ENCODE peak calls at places on chromosomes 6 and 20, in ten cellular contexts. One of them, this sample, is unnamed.
A peak's percentile ranks its signal among the peaks of the same experiment; 100 is the strongest.

GRCh38 chr6:144266091-144266649 is 19.0 kb upstream of the UTRN start:
- DNase-seq in stimulated activated CD8-positive, alpha-beta memory T cell treated with anti-CD3 and anti-CD28 coated beads, Interleukin-15, amount 100 ng/mL, for 24 hours: no peak
- DNase-seq in HCEC 1CT: peak; percentile 83
- DNase-seq in stimulated activated naive B cell treated with anti-CD40 and anti-IgM and Interleukin-4, amounts not matched to agents 10 μg/mL and 1 μg/mL and 100 μg/mL, for 72 hours: no peak
- DNase-seq in fibroblast of lung: peak; percentile 87
- DNase-seq in left colon: peak; percentile 11
- DNase-seq in NK-92 treated with Interleukin-12 subunit alpha and Interleukin-12 subunit beta, amount 100 ng/mL, for 24 hours: no peak
- DNase-seq in HL-60: no peak
- DNase-seq in foreskin fibroblast: peak; percentile 70
- DNase-seq in breast epithelium: peak; percentile 55
- DNase-seq in this sample: no peak

GRCh38 chr6:139373928-139374356 is 506 bp downstream of the CITED2 start:
- DNase-seq in stimulated activated CD8-positive, alpha-beta memory T cell treated with anti-CD3 and anti-CD28 coated beads, Interleukin-15, amount 100 ng/mL, for 24 hours: no peak
- DNase-seq in HCEC 1CT: no peak
- DNase-seq in stimulated activated naive B cell treated with anti-CD40 and anti-IgM and Interleukin-4, amounts not matched to agents 10 μg/mL and 1 μg/mL and 100 μg/mL, for 72 hours: no peak
- DNase-seq in fibroblast of lung: no peak
- DNase-seq in left colon: no peak
- DNase-seq in NK-92 treated with Interleukin-12 subunit alpha and Interleukin-12 subunit beta, amount 100 ng/mL, for 24 hours: no peak
- DNase-seq in HL-60: no peak
- DNase-seq in foreskin fibroblast: no peak
- DNase-seq in breast epithelium: no peak
- DNase-seq in this sample: peak; percentile 50

GRCh38 chr6:150641398-150642139 is 41.9 kb downstream of the PLEKHG1 start:
- DNase-seq in stimulated activated CD8-positive, alpha-beta memory T cell treated with anti-CD3 and anti-CD28 coated beads, Interleukin-15, amount 100 ng/mL, for 24 hours: no peak
- DNase-seq in HCEC 1CT: no peak
- DNase-seq in stimulated activated naive B cell treated with anti-CD40 and anti-IgM and Interleukin-4, amounts not matched to agents 10 μg/mL and 1 μg/mL and 100 μg/mL, for 72 hours: peak; percentile 23
- DNase-seq in fibroblast of lung: peak; percentile 32
- DNase-seq in left colon: no peak
- DNase-seq in NK-92 treated with Interleukin-12 subunit alpha and Interleukin-12 subunit beta, amount 100 ng/mL, for 24 hours: no peak
- DNase-seq in HL-60: no peak
- DNase-seq in foreskin fibroblast: peak; percentile 7
- DNase-seq in breast epithelium: no peak
- DNase-seq in this sample: no peak

GRCh38 chr6:167705211-167705750 is 121.4 kb upstream of the AFDN start:
- DNase-seq in stimulated activated CD8-positive, alpha-beta memory T cell treated with anti-CD3 and anti-CD28 coated beads, Interleukin-15, amount 100 ng/mL, for 24 hours: no peak
- DNase-seq in HCEC 1CT: no peak
- DNase-seq in stimulated activated naive B cell treated with anti-CD40 and anti-IgM and Interleukin-4, amounts not matched to agents 10 μg/mL and 1 μg/mL and 100 μg/mL, for 72 hours: no peak
- DNase-seq in fibroblast of lung: no peak
- DNase-seq in left colon: no peak
- DNase-seq in NK-92 treated with Interleukin-12 subunit alpha and Interleukin-12 subunit beta, amount 100 ng/mL, for 24 hours: no peak
- DNase-seq in HL-60: no peak
- DNase-seq in foreskin fibroblast: no peak
- DNase-seq in breast epithelium: no peak
- DNase-seq in this sample: no peak

GRCh38 chr6:84766796-84767590 is 2.6 kb upstream of the TBX18 start:
- DNase-seq in stimulated activated CD8-positive, alpha-beta memory T cell treated with anti-CD3 and anti-CD28 coated beads, Interleukin-15, amount 100 ng/mL, for 24 hours: no peak
- DNase-seq in HCEC 1CT: no peak
- DNase-seq in stimulated activated naive B cell treated with anti-CD40 and anti-IgM and Interleukin-4, amounts not matched to agents 10 μg/mL and 1 μg/mL and 100 μg/mL, for 72 hours: no peak
- DNase-seq in fibroblast of lung: no peak
- DNase-seq in left colon: no peak
- DNase-seq in NK-92 treated with Interleukin-12 subunit alpha and Interleukin-12 subunit beta, amount 100 ng/mL, for 24 hours: no peak
- DNase-seq in HL-60: no peak
- DNase-seq in foreskin fibroblast: no peak
- DNase-seq in breast epithelium: no peak
- DNase-seq in this sample: no peak

GRCh38 chr6:116100419-116101297 is at the start of gene NT5DC1:
- DNase-seq in stimulated activated CD8-positive, alpha-beta memory T cell treated with anti-CD3 and anti-CD28 coated beads, Interleukin-15, amount 100 ng/mL, for 24 hours: peak; percentile 71
- DNase-seq in HCEC 1CT: peak; percentile 77
- DNase-seq in stimulated activated naive B cell treated with anti-CD40 and anti-IgM and Interleukin-4, amounts not matched to agents 10 μg/mL and 1 μg/mL and 100 μg/mL, for 72 hours: peak; percentile 80
- DNase-seq in fibroblast of lung: peak; percentile 71
- DNase-seq in left colon: peak; percentile 91
- DNase-seq in NK-92 treated with Interleukin-12 subunit alpha and Interleukin-12 subunit beta, amount 100 ng/mL, for 24 hours: peak; percentile 78
- DNase-seq in HL-60: peak; percentile 88
- DNase-seq in foreskin fibroblast: peak; percentile 92
- DNase-seq in breast epithelium: peak; percentile 80
- DNase-seq in this sample: peak; percentile 42

GRCh38 chr20:19387251-19387650 is 174.8 kb downstream of the SLC24A3 start:
- DNase-seq in stimulated activated CD8-positive, alpha-beta memory T cell treated with anti-CD3 and anti-CD28 coated beads, Interleukin-15, amount 100 ng/mL, for 24 hours: no peak
- DNase-seq in HCEC 1CT: no peak
- DNase-seq in stimulated activated naive B cell treated with anti-CD40 and anti-IgM and Interleukin-4, amounts not matched to agents 10 μg/mL and 1 μg/mL and 100 μg/mL, for 72 hours: no peak
- DNase-seq in fibroblast of lung: no peak
- DNase-seq in left colon: no peak
- DNase-seq in NK-92 treated with Interleukin-12 subunit alpha and Interleukin-12 subunit beta, amount 100 ng/mL, for 24 hours: no peak
- DNase-seq in HL-60: no peak
- DNase-seq in foreskin fibroblast: no peak
- DNase-seq in breast epithelium: no peak
- DNase-seq in this sample: no peak

GRCh38 chr6:6980999-6981581 is 126.7 kb upstream of the RREB1 start:
- DNase-seq in stimulated activated CD8-positive, alpha-beta memory T cell treated with anti-CD3 and anti-CD28 coated beads, Interleukin-15, amount 100 ng/mL, for 24 hours: no peak
- DNase-seq in HCEC 1CT: no peak
- DNase-seq in stimulated activated naive B cell treated with anti-CD40 and anti-IgM and Interleukin-4, amounts not matched to agents 10 μg/mL and 1 μg/mL and 100 μg/mL, for 72 hours: no peak
- DNase-seq in fibroblast of lung: no peak
- DNase-seq in left colon: no peak
- DNase-seq in NK-92 treated with Interleukin-12 subunit alpha and Interleukin-12 subunit beta, amount 100 ng/mL, for 24 hours: no peak
- DNase-seq in HL-60: no peak
- DNase-seq in foreskin fibroblast: no peak
- DNase-seq in breast epithelium: no peak
- DNase-seq in this sample: no peak

GRCh38 chr6:137341721-137342195 is 122.6 kb upstream of the IFNGR1 start:
- DNase-seq in stimulated activated CD8-positive, alpha-beta memory T cell treated with anti-CD3 and anti-CD28 coated beads, Interleukin-15, amount 100 ng/mL, for 24 hours: no peak
- DNase-seq in HCEC 1CT: peak; percentile 58
- DNase-seq in stimulated activated naive B cell treated with anti-CD40 and anti-IgM and Interleukin-4, amounts not matched to agents 10 μg/mL and 1 μg/mL and 100 μg/mL, for 72 hours: no peak
- DNase-seq in fibroblast of lung: no peak
- DNase-seq in left colon: peak; percentile 50
- DNase-seq in NK-92 treated with Interleukin-12 subunit alpha and Interleukin-12 subunit beta, amount 100 ng/mL, for 24 hours: no peak
- DNase-seq in HL-60: peak; percentile 13
- DNase-seq in foreskin fibroblast: peak; percentile 84
- DNase-seq in breast epithelium: no peak
- DNase-seq in this sample: no peak

GRCh38 chr6:146419576-146419975 is 124.1 kb upstream of the RAB32 start:
- DNase-seq in stimulated activated CD8-positive, alpha-beta memory T cell treated with anti-CD3 and anti-CD28 coated beads, Interleukin-15, amount 100 ng/mL, for 24 hours: no peak
- DNase-seq in HCEC 1CT: no peak
- DNase-seq in stimulated activated naive B cell treated with anti-CD40 and anti-IgM and Interleukin-4, amounts not matched to agents 10 μg/mL and 1 μg/mL and 100 μg/mL, for 72 hours: no peak
- DNase-seq in fibroblast of lung: no peak
- DNase-seq in left colon: no peak
- DNase-seq in NK-92 treated with Interleukin-12 subunit alpha and Interleukin-12 subunit beta, amount 100 ng/mL, for 24 hours: no peak
- DNase-seq in HL-60: no peak
- DNase-seq in foreskin fibroblast: no peak
- DNase-seq in breast epithelium: no peak
- DNase-seq in this sample: peak; percentile 69

GRCh38 chr6:110509617-110510231 is 33.3 kb upstream of the SLC22A16 start:
- DNase-seq in stimulated activated CD8-positive, alpha-beta memory T cell treated with anti-CD3 and anti-CD28 coated beads, Interleukin-15, amount 100 ng/mL, for 24 hours: no peak
- DNase-seq in HCEC 1CT: peak; percentile 86
- DNase-seq in stimulated activated naive B cell treated with anti-CD40 and anti-IgM and Interleukin-4, amounts not matched to agents 10 μg/mL and 1 μg/mL and 100 μg/mL, for 72 hours: no peak
- DNase-seq in fibroblast of lung: peak; percentile 94
- DNase-seq in left colon: no peak
- DNase-seq in NK-92 treated with Interleukin-12 subunit alpha and Interleukin-12 subunit beta, amount 100 ng/mL, for 24 hours: no peak
- DNase-seq in HL-60: no peak
- DNase-seq in foreskin fibroblast: peak; percentile 90
- DNase-seq in breast epithelium: no peak
- DNase-seq in this sample: peak; percentile 8

GRCh38 chr20:37759761-37760209 is 66.0 kb downstream of the CTNNBL1 start:
- DNase-seq in stimulated activated CD8-positive, alpha-beta memory T cell treated with anti-CD3 and anti-CD28 coated beads, Interleukin-15, amount 100 ng/mL, for 24 hours: no peak
- DNase-seq in HCEC 1CT: no peak
- DNase-seq in stimulated activated naive B cell treated with anti-CD40 and anti-IgM and Interleukin-4, amounts not matched to agents 10 μg/mL and 1 μg/mL and 100 μg/mL, for 72 hours: no peak
- DNase-seq in fibroblast of lung: no peak
- DNase-seq in left colon: no peak
- DNase-seq in NK-92 treated with Interleukin-12 subunit alpha and Interleukin-12 subunit beta, amount 100 ng/mL, for 24 hours: no peak
- DNase-seq in HL-60: no peak
- DNase-seq in foreskin fibroblast: no peak
- DNase-seq in breast epithelium: no peak
- DNase-seq in this sample: no peak